ENCODE peak calls at places on chromosomes 13 and 19, in four cellular contexts. U is iPS DF 6.9, E is AG04450, L is lower lobe of right lung. Z is an unnamed sample.

GRCh38 chr13:113671066-113672001 is 4.3 kb downstream of the GRK1 start:
- DNase-seq in U (no peak), E (no peak), L (peak), Z (no peak)

GRCh38 chr13:113041293-113041690 is 64.3 kb upstream of the F7 start:
- DNase-seq in U (no peak), E (no peak), L (no peak), Z (no peak)

GRCh38 chr19:30029721-30030510 is 87.9 kb downstream of the URI1 start:
- DNase-seq in U (no peak), E (no peak), L (no peak), Z (peak)

GRCh38 chr13:112963641-112964040 is 5.4 kb upstream of the MCF2L start:
- DNase-seq in U (no peak), E (no peak), L (no peak), Z (no peak)

GRCh38 chr13:39119422-39119821 is 81.2 kb downstream of the NHLRC3 start:
- DNase-seq in U (no peak), E (no peak), L (no peak), Z (no peak)

GRCh38 chr13:90352763-90353162 is 994.7 kb upstream of the MIR17HG start:
- DNase-seq in U (no peak), E (no peak), L (no peak), Z (no peak)

GRCh38 chr13:93473441-93474270 is 247.0 kb downstream of the GPC6 start:
- DNase-seq in U (no peak), E (peak), L (no peak), Z (no peak)

GRCh38 chr19:28977826-28978225 is 235.1 kb downstream of the UQCRFS1 start:
- DNase-seq in U (no peak), E (no peak), L (no peak), Z (no peak)

GRCh38 chr19:42596391-42597071 is 1.8 kb upstream of the CEACAM8 start:
- DNase-seq in U (peak), E (no peak), L (peak), Z (no peak)

GRCh38 chr13:37198629-37199028 is 93.2 kb upstream of the CSNK1A1L start:
- DNase-seq in U (peak), E (no peak), L (no peak), Z (no peak)

GRCh38 chr19:22634450-22634827 is 315 bp downstream of the ZNF492 start:
- DNase-seq in U (no peak), E (no peak), L (no peak), Z (no peak)

GRCh38 chr13:91298060-91298459 is 49.4 kb upstream of the MIR17HG start:
- DNase-seq in U (no peak), E (no peak), L (no peak), Z (no peak)

GRCh38 chr13:110306960-110307696 is at the start of the genes COL4A1 and COL4A2:
- DNase-seq in U (no peak), E (no peak), L (peak), Z (no peak)

GRCh38 chr19:8459520-8460260 is 14.9 kb downstream of the HNRNPM start:
- DNase-seq in U (no peak), E (peak), L (no peak), Z (no peak)

GRCh38 chr13:20721454-20722357 is 18.2 kb downstream of the IL17D start:
- DNase-seq in U (no peak), E (peak), L (no peak), Z (no peak)

GRCh38 chr13:43293986-43294880 is 270.8 kb downstream of the DNAJC15 start:
- DNase-seq in U (no peak), E (no peak), L (no peak), Z (no peak)

GRCh38 chr13:28336193-28336657 is 158.7 kb downstream of the FLT1 start:
- DNase-seq in U (no peak), E (no peak), L (no peak), Z (no peak)

GRCh38 chr13:81577601-81578000 is 1236.7 kb upstream of the SPRY2 start:
- DNase-seq in U (no peak), E (no peak), L (no peak), Z (no peak)

GRCh38 chr13:110387451-110388140 is 80.5 kb downstream of the COL4A2 start:
- DNase-seq in U (no peak), E (no peak), L (no peak), Z (no peak)

GRCh38 chr13:108686027-108686426 is 56.6 kb downstream of the MYO16 start:
- DNase-seq in U (no peak), E (no peak), L (no peak), Z (no peak)

GRCh38 chr19:6062961-6063575 is 47.2 kb downstream of the RFX2 start:
- DNase-seq in U (no peak), E (no peak), L (no peak), Z (no peak)

GRCh38 chr19:6064703-6065073 is 45.6 kb downstream of the RFX2 start:
- DNase-seq in U (no peak), E (no peak), L (no peak), Z (no peak)

GRCh38 chr19:6063576-6063961 is 46.7 kb downstream of the RFX2 start:
- DNase-seq in U (no peak), E (no peak), L (no peak), Z (no peak)

GRCh38 chr19:6065685-6066365 is 44.5 kb downstream of the RFX2 start:
- DNase-seq in U (no peak), E (no peak), L (peak), Z (no peak)

GRCh38 chr19:6064016-6064702 is 46.1 kb downstream of the RFX2 start:
- DNase-seq in U (no peak), E (no peak), L (no peak), Z (no peak)
- H3K27ac ChIP-seq in U (no peak), E (no peak), L (peak), Z (no peak)

GRCh38 chr19:45445139-45445538 is 21.4 kb upstream of the ERCC1 start:
- DNase-seq in U (no peak), E (no peak), L (no peak), Z (no peak)
- H3K27ac ChIP-seq in U (no peak), E (no peak), L (peak), Z (peak)

DNA sequence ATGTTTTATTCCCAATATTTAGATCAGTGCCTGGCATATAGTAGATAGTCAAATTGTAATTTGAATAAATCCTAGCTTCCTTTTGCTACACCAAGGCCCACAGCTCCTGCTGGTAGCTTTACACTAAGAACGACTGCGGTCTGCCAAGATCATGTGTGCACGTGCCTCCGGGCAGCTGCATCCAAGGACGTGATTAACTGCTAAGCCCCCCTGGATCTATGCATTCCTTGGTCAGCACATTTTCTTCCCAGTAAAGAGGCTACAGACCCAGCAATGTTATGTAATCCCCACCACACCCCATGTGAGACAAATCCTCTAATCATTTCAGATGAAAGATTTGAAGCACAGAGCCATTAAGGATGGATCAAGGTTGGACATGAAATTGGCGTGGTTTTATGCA is 65.1 kb upstream of the PEG3 start:
- DNase-seq in U (no peak), E (no peak), L (no peak), Z (no peak)
- H3K27ac ChIP-seq in U (no peak), E (no peak), L (no peak), Z (no peak)

GRCh38 chr19:39399684-39400465 is 6.8 kb upstream of the ZFP36 start:
- DNase-seq in U (no peak), E (no peak), L (no peak), Z (no peak)

GRCh38 chr19:39401549-39402416 is 4.9 kb upstream of the ZFP36 start:
- DNase-seq in U (no peak), E (no peak), L (peak), Z (peak)

GRCh38 chr19:39400997-39401548 is 5.6 kb upstream of the ZFP36 start:
- DNase-seq in U (no peak), E (no peak), L (no peak), Z (no peak)

GRCh38 chr19:39398297-39398864 is 7.2 kb downstream of the MED29 start:
- DNase-seq in U (no peak), E (no peak), L (peak), Z (peak)

GRCh38 chr19:39397360-39398296 is 6.5 kb downstream of the MED29 start:
- DNase-seq in U (no peak), E (no peak), L (peak), Z (no peak)
- H3K27ac ChIP-seq in U (no peak), E (peak), L (peak), Z (peak)

Z was measured in epithelial cell of prostate.